ENCODE peak calls at places on chromosomes 16 and 17, in seven cellular contexts. U is AG09319, A is glutamatergic neuron, R is left ventricle myocardium inferior, G is heart right ventricle, K is GM13977, Z is mammary epithelial cell. P is an unnamed sample.

GRCh38 chr16:83350466-83350865 is 457.3 kb upstream of the HSBP1 start:
- DNase-seq in U (no peak), A (no peak), R (no peak), G (no peak), K (no peak), Z (no peak), P (no peak)

GRCh38 chr16:29313559-29313887 is 93.0 kb downstream of the NPIPB11 start:
- DNase-seq in U (no peak), A (no peak), R (no peak), G (no peak), K (no peak), Z (no peak), P (no peak)

GRCh38 chr17:30236807-30237206 is 1.3 kb upstream of the SLC6A4 start:
- DNase-seq in U (no peak), A (peak; percentile 64), R (peak; percentile 49), G (peak; percentile 68), K (peak; percentile 77), Z (peak; percentile 30), P (peak; percentile 64)

GRCh38 chr17:3594056-3594810 is 15.0 kb downstream of the TRPV1 start:
- DNase-seq in U (no peak), A (no peak), R (peak; percentile 46), G (peak; percentile 39), K (no peak), Z (no peak), P (no peak)

GRCh38 chr16:35730251-35730650 is 2270.8 kb downstream of the TP53TG3F start:
- DNase-seq in U (no peak), A (no peak), R (no peak), G (no peak), K (no peak), Z (no peak), P (no peak)

GRCh38 chr16:89764711-89765201 is 43.4 kb downstream of the ZNF276 start:
- DNase-seq in U (no peak), A (no peak), R (no peak), G (no peak), K (peak; percentile 85), Z (no peak), P (no peak)

GRCh38 chr17:42629420-42630009 is 20.0 kb downstream of the TUBG1 start:
- DNase-seq in U (no peak), A (no peak), R (no peak), G (no peak), K (no peak), Z (peak; percentile 72), P (no peak)

GRCh38 chr16:354971-355441 is 2.5 kb upstream of the AXIN1 start:
- DNase-seq in U (no peak), A (no peak), R (no peak), G (no peak), K (no peak), Z (no peak), P (no peak)

GRCh38 chr16:50326835-50327465 is 41.8 kb downstream of the BRD7 start:
- DNase-seq in U (no peak), A (peak; percentile 32), R (no peak), G (no peak), K (peak; percentile 34), Z (peak; percentile 46), P (no peak)

GRCh38 chr17:78142113-78142861 is 3.9 kb upstream of the C17orf99 start:
- DNase-seq in U (no peak), A (no peak), R (no peak), G (no peak), K (no peak), Z (peak; percentile 99), P (no peak)

GRCh38 chr16:84458606-84459516 is 45.6 kb downstream of the MEAK7 start:
- DNase-seq in U (no peak), A (no peak), R (no peak), G (no peak), K (no peak), Z (no peak), P (no peak)

GRCh38 chr17:1486802-1487695 is 5.4 kb downstream of the MYO1C start:
- DNase-seq in U (no peak), A (peak; percentile 84), R (peak; percentile 78), G (peak; percentile 77), K (peak; percentile 83), Z (peak; percentile 72), P (no peak)

GRCh38 chr16:80526418-80527061 is 14.3 kb upstream of the DYNLRB2 start:
- DNase-seq in U (peak; percentile 27), A (peak; percentile 46), R (no peak), G (no peak), K (peak; percentile 59), Z (peak; percentile 43), P (peak; percentile 58)

GRCh38 chr17:49565948-49566491 is 9.7 kb upstream of the NXPH3 start:
- DNase-seq in U (no peak), A (no peak), R (peak; percentile 74), G (peak; percentile 64), K (no peak), Z (peak; percentile 38), P (no peak)

GRCh38 chr17:41340934-41341861 is 9.4 kb downstream of the KRT33A start:
- DNase-seq in U (no peak), A (no peak), R (no peak), G (no peak), K (no peak), Z (no peak), P (no peak)

GRCh38 chr17:78852709-78853111 is 12.1 kb upstream of the USP36 start:
- DNase-seq in U (no peak), A (no peak), R (no peak), G (no peak), K (no peak), Z (no peak), P (no peak)

GRCh38 chr17:64095144-64095882 is 34.6 kb downstream of the ERN1 start:
- DNase-seq in U (no peak), A (no peak), R (no peak), G (no peak), K (no peak), Z (peak; percentile 90), P (no peak)

GRCh38 chr16:85461814-85462404 is 151.2 kb upstream of the GSE1 start:
- DNase-seq in U (no peak), A (peak; percentile 86), R (no peak), G (peak; percentile 33), K (no peak), Z (no peak), P (peak; percentile 26)

GRCh38 chr17:8467527-8467926 is 31.8 kb downstream of the NDEL1 start:
- DNase-seq in U (no peak), A (no peak), R (no peak), G (no peak), K (no peak), Z (no peak), P (no peak)

GRCh38 chr17:79668344-79669250 is 57.7 kb upstream of the RBFOX3 start:
- DNase-seq in U (no peak), A (peak; percentile 40), R (peak; percentile 8), G (no peak), K (no peak), Z (no peak), P (no peak)

GRCh38 chr17:74801896-74802295 is 25.8 kb upstream of the NAT9 start:
- DNase-seq in U (no peak), A (no peak), R (no peak), G (no peak), K (no peak), Z (no peak), P (no peak)

GRCh38 chr17:80885922-80886582 is 105.6 kb upstream of the CHMP6 start:
- DNase-seq in U (no peak), A (no peak), R (peak; percentile 3), G (no peak), K (no peak), Z (no peak), P (no peak)
- TF ChIP-seq CTCF in U (no peak), A (no peak), R (no peak), G (no peak), K (no peak), Z (no peak), P (no peak)

DNA sequence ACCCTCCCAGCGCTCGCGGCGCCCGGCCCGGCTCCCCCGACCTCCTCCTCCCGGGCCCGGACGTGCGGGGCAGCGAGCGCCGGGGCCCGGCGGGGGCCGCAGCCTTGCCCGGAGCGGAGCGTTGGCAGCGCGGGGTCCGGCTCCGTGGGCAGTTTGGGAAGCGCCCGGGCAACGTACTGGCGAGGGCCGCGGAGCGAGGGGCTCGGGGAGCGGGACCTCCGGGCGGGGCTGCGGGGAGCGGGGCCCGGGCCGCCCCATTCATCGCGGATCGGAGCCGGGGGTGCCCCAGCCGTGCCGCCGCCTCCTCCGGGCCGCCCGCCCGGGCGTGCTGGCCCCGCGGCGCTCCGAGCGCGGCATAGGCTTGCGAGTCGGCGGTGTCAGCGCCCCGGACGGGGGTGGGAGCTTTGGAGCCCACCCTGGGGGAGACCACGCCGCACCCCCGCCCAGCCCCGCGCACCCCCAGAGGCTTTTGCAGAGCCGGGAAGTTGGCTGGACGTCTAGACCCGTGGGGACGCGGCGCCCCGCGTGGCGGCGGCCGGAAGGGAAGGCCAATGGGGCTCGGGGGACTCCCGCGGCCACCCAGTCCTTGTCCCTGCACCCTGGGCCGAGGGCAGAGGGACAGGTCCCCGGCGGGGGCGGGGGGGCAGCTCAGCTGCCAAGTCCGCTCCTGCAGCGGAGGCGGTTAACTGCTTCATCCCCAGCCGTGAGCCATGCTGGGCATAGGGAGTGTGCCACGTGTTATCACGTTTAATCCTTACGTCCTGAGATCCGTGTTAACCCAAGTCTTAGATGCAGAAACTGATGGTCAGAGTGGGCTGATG is 852 bp downstream of the ZNF469 start:
- DNase-seq in U (peak; percentile 27), A (peak; percentile 56), R (peak; percentile 46), G (peak; percentile 61), K (no peak), Z (no peak), P (peak; percentile 45)
- TF ChIP-seq CTCF in U (peak; percentile 70), A (no peak), R (peak; percentile 62), G (peak; percentile 58), K (peak; percentile 32), Z (no peak), P (peak; percentile 58)

GRCh38 chr16:74305286-74305685 is 8.7 kb downstream of the PSMD7 start:
- DNase-seq in U (no peak), A (no peak), R (no peak), G (no peak), K (no peak), Z (no peak), P (no peak)

GRCh38 chr16:74304835-74305176 is 8.2 kb downstream of the PSMD7 start:
- DNase-seq in U (no peak), A (no peak), R (no peak), G (no peak), K (no peak), Z (no peak), P (no peak)

GRCh38 chr16:74302341-74302740 is 5.7 kb downstream of the PSMD7 start:
- DNase-seq in U (no peak), A (no peak), R (no peak), G (no peak), K (no peak), Z (no peak), P (no peak)

GRCh38 chr16:74305978-74306784 is 9.6 kb downstream of the PSMD7 start:
- DNase-seq in U (no peak), A (no peak), R (no peak), G (no peak), K (no peak), Z (no peak), P (no peak)

GRCh38 chr16:74304164-74304834 is 7.7 kb downstream of the PSMD7 start:
- DNase-seq in U (no peak), A (no peak), R (no peak), G (no peak), K (no peak), Z (no peak), P (no peak)
- TF ChIP-seq CTCF in U (peak; percentile 31), A (peak; percentile 38), R (peak; percentile 38), G (peak; percentile 16), K (peak; percentile 38), Z (peak; percentile 25), P (peak; percentile 60)

DNA sequence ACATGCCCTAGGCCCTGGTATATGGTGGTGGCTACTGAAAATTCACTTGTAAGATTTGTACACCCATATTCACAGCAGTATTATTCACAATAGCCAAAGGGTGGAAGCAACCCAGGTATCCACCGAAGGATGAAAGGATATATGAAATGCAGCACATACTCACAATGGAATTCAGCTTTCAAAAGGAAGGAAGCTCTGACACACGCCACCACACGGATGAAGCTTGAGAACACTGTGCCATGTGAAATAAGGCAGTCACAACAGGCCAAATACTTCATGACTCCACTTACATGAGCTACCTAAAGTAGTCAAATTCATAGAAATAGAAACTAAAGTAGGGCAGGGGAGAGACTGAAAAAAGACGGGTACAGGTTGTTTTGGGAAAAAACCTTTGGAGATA is 2.9 kb downstream of the XPO6 start:
- DNase-seq in U (no peak), A (no peak), R (no peak), G (no peak), K (no peak), Z (no peak), P (no peak)
- TF ChIP-seq CTCF in U (no peak), A (no peak), R (no peak), G (no peak), K (no peak), Z (no peak), P (no peak)

P was measured in neural crest cell.